ENCODE peak calls at places on chromosomes 12 and 14, in nine cellular contexts. One of them, this sample, is unnamed.

GRCh38 chr12:7431993-7432685 is 11.8 kb downstream of the CD163L1 start:
- DNase-seq in NCI-H1436 treated with DMSO at 0.1 percent for 48 hours: no peak
- DNase-seq in stimulated activated CD4-positive, alpha-beta T cell treated with anti-CD3 and anti-CD28 coated beads, TNF-alpha, amount 100 ng/mL, for 4 hours: no peak
- DNase-seq in effector CD4-positive, alpha-beta T cell: no peak
- DNase-seq in natural killer cell: no peak
- DNase-seq in MM.1S: no peak
- DNase-seq in NCI-H1417: no peak
- DNase-seq in NCI-H2107: no peak
- DNase-seq in RPMI7951: peak
- DNase-seq in this sample: no peak

GRCh38 chr12:19382111-19382526 is 57.2 kb upstream of the AEBP2 start:
- DNase-seq in NCI-H1436 treated with DMSO at 0.1 percent for 48 hours: no peak
- DNase-seq in stimulated activated CD4-positive, alpha-beta T cell treated with anti-CD3 and anti-CD28 coated beads, TNF-alpha, amount 100 ng/mL, for 4 hours: peak
- DNase-seq in effector CD4-positive, alpha-beta T cell: no peak
- DNase-seq in natural killer cell: no peak
- DNase-seq in MM.1S: peak
- DNase-seq in NCI-H1417: no peak
- DNase-seq in NCI-H2107: no peak
- DNase-seq in RPMI7951: peak
- DNase-seq in this sample: no peak

GRCh38 chr12:6211421-6211869 is 11.2 kb downstream of the CD9 start:
- DNase-seq in NCI-H1436 treated with DMSO at 0.1 percent for 48 hours: no peak
- DNase-seq in stimulated activated CD4-positive, alpha-beta T cell treated with anti-CD3 and anti-CD28 coated beads, TNF-alpha, amount 100 ng/mL, for 4 hours: no peak
- DNase-seq in effector CD4-positive, alpha-beta T cell: no peak
- DNase-seq in natural killer cell: no peak
- DNase-seq in MM.1S: no peak
- DNase-seq in NCI-H1417: no peak
- DNase-seq in NCI-H2107: no peak
- DNase-seq in RPMI7951: no peak
- DNase-seq in this sample: no peak

GRCh38 chr12:18556081-18556645 is 181.6 kb downstream of the PLCZ1 start:
- DNase-seq in NCI-H1436 treated with DMSO at 0.1 percent for 48 hours: no peak
- DNase-seq in stimulated activated CD4-positive, alpha-beta T cell treated with anti-CD3 and anti-CD28 coated beads, TNF-alpha, amount 100 ng/mL, for 4 hours: no peak
- DNase-seq in effector CD4-positive, alpha-beta T cell: no peak
- DNase-seq in natural killer cell: no peak
- DNase-seq in MM.1S: no peak
- DNase-seq in NCI-H1417: no peak
- DNase-seq in NCI-H2107: no peak
- DNase-seq in RPMI7951: no peak
- DNase-seq in this sample: no peak

GRCh38 chr14:75446447-75446846 is 18.6 kb downstream of the JDP2 start:
- DNase-seq in NCI-H1436 treated with DMSO at 0.1 percent for 48 hours: no peak
- DNase-seq in stimulated activated CD4-positive, alpha-beta T cell treated with anti-CD3 and anti-CD28 coated beads, TNF-alpha, amount 100 ng/mL, for 4 hours: no peak
- DNase-seq in effector CD4-positive, alpha-beta T cell: no peak
- DNase-seq in natural killer cell: no peak
- DNase-seq in MM.1S: no peak
- DNase-seq in NCI-H1417: no peak
- DNase-seq in NCI-H2107: no peak
- DNase-seq in RPMI7951: no peak
- DNase-seq in this sample: no peak

GRCh38 chr12:42174978-42175377 is 30.3 kb upstream of the GXYLT1 start:
- DNase-seq in NCI-H1436 treated with DMSO at 0.1 percent for 48 hours: no peak
- DNase-seq in stimulated activated CD4-positive, alpha-beta T cell treated with anti-CD3 and anti-CD28 coated beads, TNF-alpha, amount 100 ng/mL, for 4 hours: no peak
- DNase-seq in effector CD4-positive, alpha-beta T cell: no peak
- DNase-seq in natural killer cell: no peak
- DNase-seq in MM.1S: no peak
- DNase-seq in NCI-H1417: no peak
- DNase-seq in NCI-H2107: no peak
- DNase-seq in RPMI7951: no peak
- DNase-seq in this sample: no peak

GRCh38 chr14:71472281-71472960 is 459.8 kb upstream of the RGS6 start:
- DNase-seq in NCI-H1436 treated with DMSO at 0.1 percent for 48 hours: no peak
- DNase-seq in stimulated activated CD4-positive, alpha-beta T cell treated with anti-CD3 and anti-CD28 coated beads, TNF-alpha, amount 100 ng/mL, for 4 hours: no peak
- DNase-seq in effector CD4-positive, alpha-beta T cell: no peak
- DNase-seq in natural killer cell: no peak
- DNase-seq in MM.1S: no peak
- DNase-seq in NCI-H1417: no peak
- DNase-seq in NCI-H2107: no peak
- DNase-seq in RPMI7951: peak
- DNase-seq in this sample: no peak

GRCh38 chr12:131280426-131280825 is 326.7 kb downstream of the ADGRD1 start:
- DNase-seq in NCI-H1436 treated with DMSO at 0.1 percent for 48 hours: no peak
- DNase-seq in stimulated activated CD4-positive, alpha-beta T cell treated with anti-CD3 and anti-CD28 coated beads, TNF-alpha, amount 100 ng/mL, for 4 hours: no peak
- DNase-seq in effector CD4-positive, alpha-beta T cell: no peak
- DNase-seq in natural killer cell: no peak
- DNase-seq in MM.1S: no peak
- DNase-seq in NCI-H1417: no peak
- DNase-seq in NCI-H2107: no peak
- DNase-seq in RPMI7951: no peak
- DNase-seq in this sample: no peak

GRCh38 chr12:1882850-1883470 is 35.5 kb downstream of the CACNA2D4 start:
- DNase-seq in NCI-H1436 treated with DMSO at 0.1 percent for 48 hours: no peak
- DNase-seq in stimulated activated CD4-positive, alpha-beta T cell treated with anti-CD3 and anti-CD28 coated beads, TNF-alpha, amount 100 ng/mL, for 4 hours: no peak
- DNase-seq in effector CD4-positive, alpha-beta T cell: no peak
- DNase-seq in natural killer cell: no peak
- DNase-seq in MM.1S: no peak
- DNase-seq in NCI-H1417: no peak
- DNase-seq in NCI-H2107: no peak
- DNase-seq in RPMI7951: no peak
- DNase-seq in this sample: no peak

GRCh38 chr12:1542599-1542998 is 51.8 kb downstream of the FBXL14 start:
- DNase-seq in NCI-H1436 treated with DMSO at 0.1 percent for 48 hours: no peak
- DNase-seq in stimulated activated CD4-positive, alpha-beta T cell treated with anti-CD3 and anti-CD28 coated beads, TNF-alpha, amount 100 ng/mL, for 4 hours: no peak
- DNase-seq in effector CD4-positive, alpha-beta T cell: no peak
- DNase-seq in natural killer cell: no peak
- DNase-seq in MM.1S: no peak
- DNase-seq in NCI-H1417: no peak
- DNase-seq in NCI-H2107: no peak
- DNase-seq in RPMI7951: no peak
- DNase-seq in this sample: no peak

This sample was measured in coronary artery.